ENCODE peak calls at places on chromosome 17, in nine cellular contexts. W is left colon, M is H4, K is GM12892, A is GM12878, V is HS-5, P is RCC 7860, Z is DMS153, N is Right ventricle myocardium superior. S is an unnamed sample.

GRCh38 chr17:5560361-5560988 is 23.8 kb downstream of the NLRP1 start:
- DNase-seq in W (no peak), M (no peak), K (no peak), A (no peak), V (no peak), P (no peak), Z (no peak), N (no peak), S (no peak)

GRCh38 chr17:68972119-68972704 is 17.0 kb upstream of the ABCA8 start:
- DNase-seq in W (no peak), M (no peak), K (no peak), A (no peak), V (no peak), P (no peak), Z (no peak), N (no peak), S (no peak)

GRCh38 chr17:81233811-81234505 is 4.9 kb downstream of the TEPSIN start:
- DNase-seq in W (no peak), M (no peak), K (no peak), A (no peak), V (no peak), P (no peak), Z (no peak), N (peak; percentile 26), S (no peak)

GRCh38 chr17:62840871-62841270 is 32.8 kb upstream of the MARCHF10 start:
- DNase-seq in W (no peak), M (no peak), K (no peak), A (no peak), V (no peak), P (no peak), Z (no peak), N (no peak), S (no peak)

GRCh38 chr17:68697850-68698313 is 96.7 kb upstream of the FAM20A start:
- DNase-seq in W (no peak), M (peak; percentile 54), K (no peak), A (no peak), V (peak; percentile 72), P (no peak), Z (no peak), N (no peak), S (no peak)

GRCh38 chr17:1577186-1577585 is 14.6 kb upstream of the PITPNA start:
- DNase-seq in W (peak; percentile 68), M (peak; percentile 97), K (no peak), A (no peak), V (peak; percentile 49), P (peak; percentile 83), Z (no peak), N (peak; percentile 94), S (peak; percentile 55)

GRCh38 chr17:76515291-76515949 is 14.2 kb upstream of the RHBDF2 start:
- DNase-seq in W (peak; percentile 51), M (peak; percentile 67), K (no peak), A (peak; percentile 82), V (no peak), P (peak; percentile 99), Z (no peak), N (peak; percentile 80), S (peak; percentile 64)

GRCh38 chr17:60554377-60554788 is 28.3 kb upstream of the APPBP2 start:
- DNase-seq in W (no peak), M (peak; percentile 92), K (no peak), A (no peak), V (peak; percentile 46), P (peak; percentile 42), Z (no peak), N (no peak), S (peak; percentile 78)

GRCh38 chr17:63445571-63446217 is 412 bp downstream of the CYB561 start:
- DNase-seq in W (peak; percentile 59), M (peak; percentile 53), K (peak; percentile 83), A (no peak), V (no peak), P (peak; percentile 31), Z (peak; percentile 31), N (no peak), S (no peak)

GRCh38 chr17:69326302-69327059 is 452 bp downstream of the ABCA5 start:
- DNase-seq in W (no peak), M (no peak), K (no peak), A (no peak), V (peak; percentile 16), P (no peak), Z (no peak), N (no peak), S (no peak)

GRCh38 chr17:56786989-56787482 is 46.7 kb downstream of the C17orf67 start:
- DNase-seq in W (no peak), M (peak; percentile 99), K (no peak), A (peak; percentile 60), V (peak; percentile 96), P (peak; percentile 86), Z (no peak), N (no peak), S (peak; percentile 64)

GRCh38 chr17:64507418-64507766 is 615 bp downstream of the CEP95 start:
- DNase-seq in W (no peak), M (peak; percentile 81), K (no peak), A (no peak), V (no peak), P (peak; percentile 67), Z (peak; percentile 56), N (no peak), S (no peak)

GRCh38 chr17:27296427-27296979 is 2.6 kb downstream of the WSB1 start:
- DNase-seq in W (no peak), M (no peak), K (no peak), A (no peak), V (peak; percentile 56), P (peak; percentile 67), Z (no peak), N (no peak), S (peak; percentile 44)

GRCh38 chr17:30074254-30074653 is 42.4 kb upstream of the NSRP1 start:
- DNase-seq in W (no peak), M (no peak), K (no peak), A (no peak), V (no peak), P (no peak), Z (no peak), N (no peak), S (no peak)